ENCODE peak calls at places on chromosomes 13 and 19, in seven cellular contexts. V is hepatocyte, E is neural progenitor cell, X is IMR-90, S is GM23338, H is OCI-LY7, U is GM23248. F is an unnamed sample. For H3K4me1, the result is how much of the 10 kb centered on the place peaks cover.

GRCh38 chr13:62964522-62964921 is 1548.9 kb upstream of the PCDH20 start:
- DNase-seq in E (no peak), U (no peak), V (no peak), H (no peak), S (no peak), X (no peak), F (no peak)

GRCh38 chr13:34533941-34534340 is 408.1 kb upstream of the NBEA start:
- DNase-seq in X (no peak), S (no peak), U (no peak), H (no peak), E (no peak), V (no peak), F (no peak)

GRCh38 chr19:35669974-35670373 is 3.7 kb downstream of the UPK1A start:
- DNase-seq in H (no peak), E (no peak), X (no peak), U (no peak), V (no peak), S (no peak), F (no peak)

GRCh38 chr13:21753117-21753729 is 82.3 kb downstream of the FGF9 start:
- DNase-seq in V (no peak), X (no peak), H (no peak), S (no peak), U (no peak), E (no peak), F (no peak)

GRCh38 chr19:49442793-49443365 is 1.6 kb upstream of the SLC17A7 start:
- DNase-seq in S (peak), E (peak), X (peak), V (peak), U (peak), H (peak), F (peak)

GRCh38 chr13:22135446-22135845 is 464.6 kb downstream of the FGF9 start:
- DNase-seq in U (no peak), S (no peak), H (no peak), X (no peak), E (no peak), V (no peak), F (no peak)

GRCh38 chr13:96052655-96053002 is 572 bp downstream of the UGGT2 start:
- DNase-seq in S (peak), V (peak), H (no peak), E (no peak), X (peak), U (peak), F (peak)

GRCh38 chr13:108779308-108779707 is 149.9 kb downstream of the MYO16 start:
- DNase-seq in V (no peak), X (no peak), H (no peak), U (no peak), S (peak), E (no peak), F (no peak)

GRCh38 chr13:23876265-23876664 is 12.9 kb downstream of the MIPEP start:
- DNase-seq in E (peak), S (peak), X (peak), H (peak), U (peak), V (peak), F (no peak)

GRCh38 chr13:40983725-40984669 is 35.1 kb downstream of the ELF1 start:
- DNase-seq in U (no peak), V (no peak), H (no peak), S (no peak), E (no peak), X (no peak), F (no peak)

GRCh38 chr13:27662738-27663470 is 41.2 kb downstream of the POLR1D start:
- DNase-seq in H (no peak), X (no peak), V (no peak), E (no peak), S (no peak), U (no peak), F (no peak)

GRCh38 chr13:112968380-112968909 is 569 bp upstream of the MCF2L start:
- DNase-seq in V (peak), X (no peak), E (peak), S (peak), U (no peak), H (peak), F (no peak)

GRCh38 chr13:40193290-40194203 is 472.9 kb downstream of the FOXO1 start:
- DNase-seq in X (no peak), U (peak), E (no peak), H (no peak), V (no peak), S (no peak), F (peak)

GRCh38 chr19:46728208-46728607 is 11.3 kb upstream of the PRKD2 start:
- DNase-seq in S (no peak), V (no peak), U (no peak), H (no peak), X (no peak), E (no peak), F (no peak)

GRCh38 chr19:47190167-47190727 is 40.8 kb downstream of the BBC3 start:
- DNase-seq in V (peak), E (no peak), H (no peak), X (peak), U (peak), S (no peak), F (peak)

GRCh38 chr13:75372517-75372916 is 109.5 kb downstream of the TBC1D4 start:
- DNase-seq in E (peak), H (peak), U (peak), V (peak), X (peak), S (peak), F (no peak)

GRCh38 chr19:611506-611869 is 21.8 kb downstream of the HCN2 start:
- DNase-seq in U (peak), E (no peak), X (peak), V (no peak), H (no peak), S (no peak), F (peak)

GRCh38 chr19:28964500-28964899 is 248.5 kb downstream of the UQCRFS1 start:
- DNase-seq in H (no peak), X (no peak), U (no peak), S (no peak), E (no peak), V (no peak), F (no peak)

GRCh38 chr13:51822106-51822840 is 18.3 kb upstream of the DHRS12 start:
- DNase-seq in V (no peak), E (no peak), X (no peak), U (no peak), S (no peak), H (no peak), F (no peak)

GRCh38 chr13:100773429-100773828 is 98.8 kb upstream of the TMTC4 start:
- DNase-seq in E (no peak), V (no peak), X (no peak), H (no peak), U (no peak), S (no peak), F (no peak)

GRCh38 chr13:112444001-112444311 is 67.8 kb downstream of the SPACA7 start:
- DNase-seq in X (peak), U (peak), H (peak), S (peak), E (peak), V (peak), F (peak)

GRCh38 chr13:109941951-109942350 is 155.6 kb upstream of the IRS2 start:
- DNase-seq in V (no peak), S (no peak), E (no peak), H (no peak), X (peak), U (peak), F (peak)

GRCh38 chr13:61935710-61936109 is 520.1 kb upstream of the PCDH20 start:
- DNase-seq in V (no peak), H (no peak), E (no peak), S (no peak), X (no peak), U (no peak), F (no peak)

GRCh38 chr19:51742736-51743288 is 8.9 kb downstream of the FPR1 start:
- DNase-seq in S (no peak), E (no peak), V (no peak), X (no peak), H (no peak), U (peak), F (no peak)

GRCh38 chr19:49631279-49631588 is 8.7 kb downstream of the RRAS start:
- DNase-seq in H (no peak), V (no peak), U (peak), X (no peak), E (no peak), S (no peak), F (no peak)

GRCh38 chr13:95315752-95316151 is 14.5 kb upstream of the ABCC4 start:
- DNase-seq in U (no peak), H (no peak), X (no peak), E (no peak), S (no peak), V (no peak), F (no peak)

GRCh38 chr13:26017196-26017921 is 34.5 kb downstream of the SHISA2 start:
- DNase-seq in V (no peak), U (peak), H (no peak), E (no peak), X (no peak), S (no peak), F (no peak)

GRCh38 chr13:91704398-91704797 is 306.0 kb downstream of the GPC5 start:
- DNase-seq in S (no peak), U (no peak), V (no peak), E (no peak), H (no peak), X (no peak), F (no peak)

GRCh38 chr13:51153527-51153926 is 42.5 kb upstream of the C13orf42 start:
- DNase-seq in U (no peak), V (no peak), S (peak), H (no peak), E (no peak), X (no peak), F (no peak)

GRCh38 chr13:101415358-101416174 is 742 bp downstream of the NALCN start:
- DNase-seq in S (peak), V (no peak), H (no peak), U (peak), X (no peak), E (peak), F (no peak)

GRCh38 chr13:28741080-28741479 is 22.3 kb upstream of the SLC46A3 start:
- DNase-seq in V (no peak), S (no peak), E (no peak), H (no peak), X (peak), U (no peak), F (no peak)

DNA sequence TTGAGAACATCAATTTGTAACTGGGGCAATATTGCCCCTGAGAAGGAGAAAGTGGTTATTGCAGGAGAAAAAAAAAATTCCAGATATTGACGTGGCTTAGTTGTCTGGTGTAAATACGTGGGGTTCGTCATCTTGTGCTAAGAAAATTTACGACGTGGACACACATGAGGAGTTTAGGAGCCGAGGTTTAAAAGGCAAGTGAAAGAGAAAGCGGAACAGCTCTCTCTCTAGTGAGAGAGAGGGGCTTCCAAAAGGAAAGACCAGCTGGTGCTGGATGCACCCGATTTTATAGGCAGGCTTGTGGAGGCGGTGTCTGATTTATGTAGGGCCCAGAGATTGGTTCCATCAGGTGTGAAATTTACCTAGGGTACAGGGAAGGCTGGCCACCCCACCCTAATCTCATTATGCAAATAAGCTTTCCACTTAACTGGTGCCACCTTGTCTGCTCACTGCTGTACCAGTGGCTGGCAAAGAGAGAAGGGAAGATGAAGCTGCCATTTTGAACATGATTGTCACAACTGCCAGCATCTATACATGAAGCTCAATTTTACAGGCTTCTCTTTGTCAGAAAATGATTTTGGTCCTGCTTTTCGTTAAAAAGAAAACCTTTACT is 845.1 kb downstream of the DACH1 start:
- DNase-seq in V (no peak), S (no peak), E (no peak), U (no peak), X (no peak), H (no peak), F (no peak)
- H3K4me2 ChIP-seq in V (no peak), S (no peak), E (no peak), U (no peak), X (no peak), H (no peak), F (no peak)

GRCh38 chr19:10293637-10294367 is 4.0 kb downstream of the ICAM5 start:
- DNase-seq in E (peak), U (no peak), V (no peak), X (no peak), H (no peak), S (peak), F (no peak)
- H3K4me1 ChIP-seq in E (under half), U (under half), V (under half), X (under half), H (under half), S (under half), F (under half)

GRCh38 chr19:2724148-2724557 is 3.0 kb upstream of the DIRAS1 start:
- DNase-seq in E (no peak), V (no peak), U (no peak), X (no peak), H (no peak), S (peak), F (no peak)

GRCh38 chr19:2723747-2724146 is 2.6 kb upstream of the DIRAS1 start:
- DNase-seq in S (no peak), H (no peak), U (no peak), E (no peak), X (no peak), V (no peak), F (no peak)

GRCh38 chr19:2726904-2727639 is 5.9 kb upstream of the DIRAS1 start:
- DNase-seq in H (no peak), V (no peak), X (no peak), S (peak), E (peak), U (peak), F (no peak)

GRCh38 chr19:2727640-2727944 is 6.4 kb upstream of the DIRAS1 start:
- DNase-seq in X (no peak), E (no peak), V (no peak), H (no peak), U (peak), S (no peak), F (no peak)

GRCh38 chr19:2726160-2726855 is 5.1 kb upstream of the DIRAS1 start:
- DNase-seq in H (no peak), X (no peak), U (no peak), S (no peak), V (no peak), E (no peak), F (no peak)
- H2AFZ ChIP-seq in H (no peak), X (no peak), U (no peak), S (no peak), V (no peak), E (no peak), F (no peak)

DNA sequence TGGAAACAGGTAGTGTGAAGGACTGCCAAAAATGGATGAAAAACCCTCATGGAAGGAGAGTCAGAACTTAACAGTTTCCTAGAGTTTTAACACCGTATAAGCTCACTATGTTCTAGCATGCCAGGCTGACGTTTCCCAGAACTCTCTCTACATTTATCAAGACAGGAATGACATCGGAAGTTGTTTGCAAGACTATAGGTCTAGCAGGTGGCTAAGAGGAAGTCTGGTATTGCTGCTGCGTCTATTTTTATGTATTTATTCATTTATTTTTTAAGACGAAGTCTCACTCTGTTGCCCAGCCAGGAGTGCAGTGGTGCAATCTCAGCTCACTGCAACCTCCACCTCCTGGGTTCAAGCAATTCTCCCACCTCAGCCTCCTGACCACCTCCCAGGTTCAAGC is 20.5 kb upstream of the ARL11 start:
- DNase-seq in X (no peak), H (peak), S (no peak), U (no peak), E (no peak), V (no peak), F (no peak)
- H3K4me2 ChIP-seq in X (no peak), H (peak), S (no peak), U (no peak), E (no peak), V (no peak), F (no peak)

F was measured in fibroblast of lung.